ENCODE peak calls at places on chromosomes 7 and 10, in nine cellular contexts. One of them, this sample, is unnamed.

GRCh38 chr10:74681917-74682627 is 144.3 kb upstream of the KAT6B start:
- DNase-seq in DND-41: no peak
- DNase-seq in GM12891: no peak
- DNase-seq in NCI-H2171: no peak
- DNase-seq in LoVo: no peak
- DNase-seq in retinal pigment epithelial cell: no peak
- DNase-seq in M059J: no peak
- DNase-seq in activated naive CD4-positive, alpha-beta T cell treated with anti-CD3 and anti-CD28 coated beads, Interleukin-2, amount 10 ng/mL, durations not matched to agents 7 days and 5 days: no peak
- DNase-seq in stimulated activated CD8-positive, alpha-beta memory T cell treated with anti-CD3 and anti-CD28 coated beads, Interleukin-4, amount 100 ng/mL, for 24 hours: no peak
- DNase-seq in this sample: no peak

GRCh38 chr7:127953423-127953822 is 77.8 kb downstream of the LRRC4 start:
- DNase-seq in retinal pigment epithelial cell: no peak
- DNase-seq in activated naive CD4-positive, alpha-beta T cell treated with anti-CD3 and anti-CD28 coated beads, Interleukin-2, amount 10 ng/mL, durations not matched to agents 7 days and 5 days: no peak
- DNase-seq in LoVo: no peak
- DNase-seq in M059J: no peak
- DNase-seq in GM12891: no peak
- DNase-seq in NCI-H2171: no peak
- DNase-seq in stimulated activated CD8-positive, alpha-beta memory T cell treated with anti-CD3 and anti-CD28 coated beads, Interleukin-4, amount 100 ng/mL, for 24 hours: no peak
- DNase-seq in DND-41: no peak
- DNase-seq in this sample: no peak

GRCh38 chr7:25073451-25073850 is 51.6 kb downstream of the CYCS start:
- DNase-seq in LoVo: no peak
- DNase-seq in M059J: peak; percentile 83
- DNase-seq in NCI-H2171: no peak
- DNase-seq in activated naive CD4-positive, alpha-beta T cell treated with anti-CD3 and anti-CD28 coated beads, Interleukin-2, amount 10 ng/mL, durations not matched to agents 7 days and 5 days: no peak
- DNase-seq in retinal pigment epithelial cell: no peak
- DNase-seq in DND-41: no peak
- DNase-seq in GM12891: no peak
- DNase-seq in stimulated activated CD8-positive, alpha-beta memory T cell treated with anti-CD3 and anti-CD28 coated beads, Interleukin-4, amount 100 ng/mL, for 24 hours: no peak
- DNase-seq in this sample: no peak

GRCh38 chr7:7136423-7136822 is 45.9 kb upstream of the C1GALT1 start:
- DNase-seq in LoVo: no peak
- DNase-seq in NCI-H2171: no peak
- DNase-seq in retinal pigment epithelial cell: no peak
- DNase-seq in activated naive CD4-positive, alpha-beta T cell treated with anti-CD3 and anti-CD28 coated beads, Interleukin-2, amount 10 ng/mL, durations not matched to agents 7 days and 5 days: no peak
- DNase-seq in M059J: peak; percentile 12
- DNase-seq in GM12891: no peak
- DNase-seq in DND-41: no peak
- DNase-seq in stimulated activated CD8-positive, alpha-beta memory T cell treated with anti-CD3 and anti-CD28 coated beads, Interleukin-4, amount 100 ng/mL, for 24 hours: no peak
- DNase-seq in this sample: no peak

GRCh38 chr7:26438078-26438477 is 146.4 kb downstream of the SNX10 start:
- DNase-seq in retinal pigment epithelial cell: no peak
- DNase-seq in stimulated activated CD8-positive, alpha-beta memory T cell treated with anti-CD3 and anti-CD28 coated beads, Interleukin-4, amount 100 ng/mL, for 24 hours: no peak
- DNase-seq in GM12891: no peak
- DNase-seq in M059J: no peak
- DNase-seq in LoVo: no peak
- DNase-seq in NCI-H2171: no peak
- DNase-seq in activated naive CD4-positive, alpha-beta T cell treated with anti-CD3 and anti-CD28 coated beads, Interleukin-2, amount 10 ng/mL, durations not matched to agents 7 days and 5 days: no peak
- DNase-seq in DND-41: no peak
- DNase-seq in this sample: no peak

GRCh38 chr10:131323880-131324279 is 12.4 kb upstream of the TCERG1L start:
- DNase-seq in retinal pigment epithelial cell: no peak
- DNase-seq in DND-41: no peak
- DNase-seq in GM12891: no peak
- DNase-seq in LoVo: no peak
- DNase-seq in M059J: no peak
- DNase-seq in NCI-H2171: no peak
- DNase-seq in stimulated activated CD8-positive, alpha-beta memory T cell treated with anti-CD3 and anti-CD28 coated beads, Interleukin-4, amount 100 ng/mL, for 24 hours: no peak
- DNase-seq in activated naive CD4-positive, alpha-beta T cell treated with anti-CD3 and anti-CD28 coated beads, Interleukin-2, amount 10 ng/mL, durations not matched to agents 7 days and 5 days: no peak
- DNase-seq in this sample: no peak

GRCh38 chr10:100791254-100792058 is 46.1 kb downstream of the PAX2 start:
- DNase-seq in M059J: no peak
- DNase-seq in GM12891: no peak
- DNase-seq in NCI-H2171: no peak
- DNase-seq in DND-41: no peak
- DNase-seq in activated naive CD4-positive, alpha-beta T cell treated with anti-CD3 and anti-CD28 coated beads, Interleukin-2, amount 10 ng/mL, durations not matched to agents 7 days and 5 days: no peak
- DNase-seq in retinal pigment epithelial cell: no peak
- DNase-seq in stimulated activated CD8-positive, alpha-beta memory T cell treated with anti-CD3 and anti-CD28 coated beads, Interleukin-4, amount 100 ng/mL, for 24 hours: no peak
- DNase-seq in LoVo: no peak
- DNase-seq in this sample: no peak

GRCh38 chr7:80999771-81000170 is 80.9 kb upstream of the SEMA3C start:
- DNase-seq in NCI-H2171: no peak
- DNase-seq in retinal pigment epithelial cell: no peak
- DNase-seq in activated naive CD4-positive, alpha-beta T cell treated with anti-CD3 and anti-CD28 coated beads, Interleukin-2, amount 10 ng/mL, durations not matched to agents 7 days and 5 days: no peak
- DNase-seq in GM12891: no peak
- DNase-seq in DND-41: no peak
- DNase-seq in stimulated activated CD8-positive, alpha-beta memory T cell treated with anti-CD3 and anti-CD28 coated beads, Interleukin-4, amount 100 ng/mL, for 24 hours: no peak
- DNase-seq in LoVo: no peak
- DNase-seq in M059J: no peak
- DNase-seq in this sample: no peak

GRCh38 chr10:46268076-46268881 is 18.5 kb upstream of the ANTXRL start:
- DNase-seq in M059J: no peak
- DNase-seq in stimulated activated CD8-positive, alpha-beta memory T cell treated with anti-CD3 and anti-CD28 coated beads, Interleukin-4, amount 100 ng/mL, for 24 hours: no peak
- DNase-seq in GM12891: peak; percentile 40
- DNase-seq in activated naive CD4-positive, alpha-beta T cell treated with anti-CD3 and anti-CD28 coated beads, Interleukin-2, amount 10 ng/mL, durations not matched to agents 7 days and 5 days: peak; percentile 77
- DNase-seq in retinal pigment epithelial cell: no peak
- DNase-seq in NCI-H2171: no peak
- DNase-seq in LoVo: no peak
- DNase-seq in DND-41: peak; percentile 48
- DNase-seq in this sample: no peak

GRCh38 chr10:83666762-83667161 is 472.5 kb upstream of the GHITM start:
- DNase-seq in activated naive CD4-positive, alpha-beta T cell treated with anti-CD3 and anti-CD28 coated beads, Interleukin-2, amount 10 ng/mL, durations not matched to agents 7 days and 5 days: no peak
- DNase-seq in GM12891: no peak
- DNase-seq in LoVo: no peak
- DNase-seq in NCI-H2171: no peak
- DNase-seq in stimulated activated CD8-positive, alpha-beta memory T cell treated with anti-CD3 and anti-CD28 coated beads, Interleukin-4, amount 100 ng/mL, for 24 hours: no peak
- DNase-seq in retinal pigment epithelial cell: no peak
- DNase-seq in DND-41: no peak
- DNase-seq in M059J: no peak
- DNase-seq in this sample: no peak

GRCh38 chr10:93152136-93152535 is 78.4 kb downstream of the CYP26A1 start:
- DNase-seq in activated naive CD4-positive, alpha-beta T cell treated with anti-CD3 and anti-CD28 coated beads, Interleukin-2, amount 10 ng/mL, durations not matched to agents 7 days and 5 days: no peak
- DNase-seq in NCI-H2171: no peak
- DNase-seq in LoVo: peak; percentile 30
- DNase-seq in stimulated activated CD8-positive, alpha-beta memory T cell treated with anti-CD3 and anti-CD28 coated beads, Interleukin-4, amount 100 ng/mL, for 24 hours: no peak
- DNase-seq in GM12891: no peak
- DNase-seq in retinal pigment epithelial cell: peak; percentile 77
- DNase-seq in M059J: peak; percentile 87
- DNase-seq in DND-41: no peak
- DNase-seq in this sample: no peak

GRCh38 chr10:30676319-30676718 is 46.8 kb upstream of the LYZL2 start:
- DNase-seq in stimulated activated CD8-positive, alpha-beta memory T cell treated with anti-CD3 and anti-CD28 coated beads, Interleukin-4, amount 100 ng/mL, for 24 hours: no peak
- DNase-seq in LoVo: no peak
- DNase-seq in DND-41: no peak
- DNase-seq in retinal pigment epithelial cell: no peak
- DNase-seq in activated naive CD4-positive, alpha-beta T cell treated with anti-CD3 and anti-CD28 coated beads, Interleukin-2, amount 10 ng/mL, durations not matched to agents 7 days and 5 days: no peak
- DNase-seq in M059J: no peak
- DNase-seq in NCI-H2171: no peak
- DNase-seq in GM12891: no peak
- DNase-seq in this sample: no peak